ENCODE peak calls at places on chromosomes 7 and 10, in seven cellular contexts. T, O, C, W, B, S and E are unnamed samples.

GRCh38 chr10:79320785-79321493 is 26.3 kb upstream of the PPIF start:
- DNase-seq in B (peak), C (no peak), T (peak), O (no peak), W (peak), S (no peak), E (peak)

GRCh38 chr10:69633673-69634635 is 3.9 kb downstream of the FAM241B start:
- DNase-seq in O (no peak), C (peak), W (no peak), B (no peak), S (no peak), T (no peak), E (no peak)

GRCh38 chr7:45086348-45087065 is 2.3 kb downstream of the NACAD start:
- DNase-seq in T (no peak), W (no peak), B (no peak), S (no peak), O (no peak), C (no peak), E (no peak)

GRCh38 chr10:132270256-132270655 is 37.5 kb downstream of the STK32C start:
- DNase-seq in C (no peak), O (no peak), W (no peak), B (no peak), T (no peak), S (no peak), E (no peak)

GRCh38 chr10:526651-527312 is 162.7 kb downstream of the DIP2C start:
- DNase-seq in B (no peak), T (no peak), C (no peak), O (no peak), S (no peak), W (no peak), E (no peak)

GRCh38 chr7:148287538-148287937 is 303.0 kb upstream of the C7orf33 start:
- DNase-seq in T (no peak), C (no peak), S (no peak), O (no peak), W (no peak), B (no peak), E (no peak)

GRCh38 chr7:112185005-112185834 is 21.0 kb downstream of the DOCK4 start:
- DNase-seq in T (no peak), S (no peak), B (no peak), O (no peak), C (no peak), W (no peak), E (peak)

GRCh38 chr7:113015038-113015645 is 71.5 kb downstream of the GPR85 start:
- DNase-seq in T (peak), O (no peak), B (peak), W (peak), S (peak), C (no peak), E (peak)

GRCh38 chr7:148340881-148341280 is 249.7 kb upstream of the C7orf33 start:
- DNase-seq in W (no peak), S (no peak), C (no peak), O (no peak), T (no peak), B (no peak), E (no peak)

GRCh38 chr10:73969224-73969811 is 28.6 kb upstream of the VCL start:
- DNase-seq in S (no peak), B (no peak), O (no peak), C (no peak), T (no peak), W (peak), E (peak)

GRCh38 chr7:129492406-129492805 is 9.9 kb upstream of the SMKR1 start:
- DNase-seq in B (peak), C (no peak), S (no peak), T (no peak), O (no peak), W (no peak), E (no peak)

GRCh38 chr7:93178213-93178612 is 30.0 kb upstream of the SAMD9L start:
- DNase-seq in O (no peak), C (no peak), T (peak), B (peak), W (peak), S (no peak), E (peak)

GRCh38 chr7:149444260-149444659 is 16.6 kb downstream of the ZNF777 start:
- DNase-seq in T (no peak), C (peak), S (no peak), O (no peak), W (no peak), B (no peak), E (no peak)

GRCh38 chr7:150879345-150879744 is 27.0 kb downstream of the AOC1 start:
- DNase-seq in W (peak), O (no peak), B (no peak), T (no peak), S (no peak), C (no peak), E (peak)

GRCh38 chr10:132648072-132648855 is 110.7 kb downstream of the INPP5A start:
- DNase-seq in O (no peak), W (no peak), S (no peak), T (no peak), C (no peak), B (no peak), E (no peak)

GRCh38 chr7:80923211-80923612 is 4.4 kb upstream of the SEMA3C start:
- DNase-seq in C (no peak), W (peak), B (no peak), S (no peak), O (no peak), T (no peak), E (no peak)

GRCh38 chr7:137880432-137880831 is 33.7 kb upstream of the DGKI start:
- DNase-seq in S (no peak), O (no peak), T (no peak), B (peak), C (no peak), W (no peak), E (peak)

GRCh38 chr7:8176370-8177081 is 85.4 kb downstream of the ICA1 start:
- DNase-seq in B (no peak), C (no peak), O (no peak), T (no peak), W (no peak), S (no peak), E (no peak)

GRCh38 chr10:103852189-103852711 is 3.1 kb downstream of the SH3PXD2A start:
- DNase-seq in C (no peak), T (no peak), W (no peak), S (peak), B (peak), O (no peak), E (peak)

GRCh38 chr7:36639826-36640225 is 84.5 kb downstream of the AOAH start:
- DNase-seq in S (no peak), T (no peak), W (no peak), B (no peak), C (no peak), O (no peak), E (no peak)

GRCh38 chr7:128938524-128939074 is 872 bp downstream of the IRF5 start:
- DNase-seq in T (no peak), S (no peak), B (peak), W (no peak), C (no peak), O (no peak), E (no peak)

GRCh38 chr7:17548014-17548653 is 249.7 kb downstream of the AHR start:
- DNase-seq in S (no peak), B (no peak), O (no peak), T (no peak), W (peak), C (no peak), E (no peak)

GRCh38 chr10:22727663-22728062 is 13.3 kb upstream of the PIP4K2A start:
- DNase-seq in O (no peak), W (no peak), S (no peak), C (no peak), B (no peak), T (no peak), E (no peak)

GRCh38 chr7:106767498-106768323 is 97.4 kb upstream of the PIK3CG start:
- DNase-seq in T (no peak), B (peak), W (no peak), O (no peak), S (no peak), C (no peak), E (peak)

GRCh38 chr7:141477866-141478265 is 73.3 kb upstream of the AGK start:
- DNase-seq in W (no peak), O (no peak), T (no peak), S (no peak), C (no peak), B (peak), E (no peak)

GRCh38 chr10:97320480-97321031 is 1.5 kb downstream of the FRAT1 start:
- DNase-seq in B (no peak), C (no peak), T (no peak), S (no peak), O (no peak), W (no peak), E (no peak)

GRCh38 chr10:6148251-6148691 is 54.5 kb upstream of the PFKFB3 start:
- DNase-seq in T (no peak), O (no peak), W (no peak), S (no peak), C (no peak), B (no peak), E (no peak)

GRCh38 chr7:32155712-32156111 is 85.5 kb upstream of the PDE1C start:
- DNase-seq in B (peak), W (no peak), C (no peak), O (no peak), T (no peak), S (no peak), E (peak)

GRCh38 chr7:23105086-23105643 is 420 bp upstream of the KLHL7 start:
- DNase-seq in O (no peak), B (peak), S (no peak), T (no peak), W (peak), C (no peak), E (no peak)

DNA sequence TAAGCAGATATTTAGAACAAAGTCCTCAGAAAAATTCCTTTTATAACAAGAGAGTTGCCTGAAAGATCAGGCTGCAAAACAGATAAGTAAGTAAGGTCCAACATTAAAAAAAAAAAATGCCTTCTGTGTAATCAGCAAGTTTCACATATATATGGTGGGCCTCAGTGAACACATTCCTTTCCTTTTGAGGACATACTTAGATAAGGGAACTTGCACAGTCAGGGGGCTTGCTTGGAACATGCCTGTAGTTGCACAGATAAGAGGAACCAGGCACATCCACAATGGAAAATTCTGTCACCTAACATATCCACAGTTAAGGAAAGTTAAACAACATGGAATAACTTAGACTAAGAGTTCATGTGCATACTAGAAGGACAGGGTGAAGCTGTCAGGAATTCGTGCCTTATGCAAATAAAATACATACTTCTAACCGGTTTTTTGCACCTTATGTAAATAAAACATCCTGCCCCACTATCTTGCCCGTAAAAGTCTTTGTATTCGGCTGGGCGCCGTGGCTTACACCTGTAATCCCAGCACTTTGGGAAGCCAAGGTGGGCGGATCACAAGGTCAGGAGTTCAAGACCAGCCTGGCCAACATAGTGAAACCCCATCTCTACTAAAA is 257.3 kb downstream of the ZNF33B start:
- DNase-seq in O (no peak), B (no peak), C (no peak), T (no peak), W (no peak), S (no peak), E (no peak)
- H3K4me3 ChIP-seq in O (no peak), B (no peak), C (no peak), T (no peak), W (no peak), S (no peak), E (no peak)

GRCh38 chr7:70829221-70830059 is 302.5 kb upstream of the GALNT17 start:
- DNase-seq in W (peak), S (peak), B (peak), C (peak), O (peak), T (peak), E (peak)
- H3K4me3 ChIP-seq in W (peak), S (no peak), B (peak), C (peak), O (no peak), T (no peak), E (no peak)

GRCh38 chr7:66265566-66265965 is 60.4 kb downstream of the TPST1 start:
- DNase-seq in O (no peak), C (no peak), T (no peak), W (peak), S (peak), B (peak), E (peak)
- H3K4me3 ChIP-seq in O (no peak), C (no peak), T (no peak), W (no peak), S (no peak), B (no peak), E (no peak)

DNA sequence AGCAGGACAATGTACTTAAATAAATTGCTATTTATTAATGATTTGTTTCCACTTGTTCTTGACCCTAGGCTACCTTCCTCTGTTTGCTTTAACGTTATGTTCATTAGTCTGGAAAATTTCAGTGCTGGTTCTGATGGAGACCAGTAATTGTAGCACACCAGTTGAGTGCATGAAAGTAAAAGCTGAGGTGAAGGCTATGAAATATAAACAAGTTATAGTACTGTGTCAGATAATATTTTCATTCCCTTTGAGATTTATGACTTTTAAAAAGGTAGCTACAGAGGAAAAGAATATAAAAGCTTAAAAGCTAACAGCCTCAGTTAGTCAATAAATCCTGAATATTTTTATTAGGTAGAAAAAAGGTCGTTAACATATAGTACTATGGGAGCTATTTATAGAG is 351.7 kb upstream of the ETV1 start:
- DNase-seq in W (no peak), B (no peak), C (no peak), T (no peak), O (no peak), S (no peak), E (no peak)
- H3K4me3 ChIP-seq in W (no peak), B (no peak), C (no peak), T (no peak), O (no peak), S (no peak), E (no peak)

GRCh38 chr10:93458821-93459257 is 23.3 kb downstream of the MYOF start:
- DNase-seq in T (peak), C (peak), W (peak), O (peak), B (peak), S (peak), E (peak)
- H3K4me3 ChIP-seq in T (no peak), C (no peak), W (no peak), O (no peak), B (peak), S (no peak), E (no peak)

DNA sequence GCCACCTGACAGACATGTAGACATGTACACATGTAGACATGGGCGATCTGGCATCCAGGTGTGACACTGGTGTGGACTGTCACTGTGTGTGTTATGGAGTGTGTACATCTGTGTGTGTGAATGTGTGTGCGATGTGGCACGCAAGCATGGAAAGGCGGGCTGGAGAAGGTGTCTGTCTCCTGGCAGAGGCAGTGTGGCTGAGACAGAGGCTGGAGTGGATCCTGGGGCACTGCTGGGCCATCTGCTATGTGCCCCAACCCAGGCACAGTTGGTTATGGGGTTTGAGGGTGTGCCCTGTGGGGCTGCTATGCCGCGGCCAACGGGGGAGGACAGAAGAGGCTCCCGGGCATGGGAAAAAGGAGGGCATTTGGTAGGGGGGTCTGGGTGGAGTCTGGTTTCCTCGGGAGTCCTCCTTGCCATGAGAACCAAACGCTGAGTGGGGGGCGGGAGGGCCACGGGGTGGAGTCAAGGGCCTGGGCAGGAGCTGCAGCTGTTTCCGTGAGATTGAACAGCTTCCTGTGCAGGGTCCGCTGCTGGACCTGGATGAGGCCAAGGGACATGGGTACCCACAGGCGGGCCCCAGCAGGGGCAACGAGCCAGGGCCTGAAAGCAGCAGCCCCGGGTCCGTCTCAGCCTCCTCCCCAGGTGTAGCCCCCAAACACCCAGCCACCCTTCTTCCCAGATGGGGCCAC is 1.3 kb downstream of the ELN start:
- DNase-seq in C (no peak), B (no peak), W (no peak), S (no peak), O (no peak), T (no peak), E (no peak)
- H3K4me3 ChIP-seq in C (peak), B (peak), W (peak), S (no peak), O (peak), T (no peak), E (no peak)

GRCh38 chr10:124415210-124415609 is 3.5 kb downstream of the OAT start:
- DNase-seq in B (no peak), O (no peak), S (no peak), W (no peak), C (no peak), T (no peak), E (no peak)
- H3K4me3 ChIP-seq in B (no peak), O (no peak), S (no peak), W (no peak), C (no peak), T (no peak), E (no peak)

DNA sequence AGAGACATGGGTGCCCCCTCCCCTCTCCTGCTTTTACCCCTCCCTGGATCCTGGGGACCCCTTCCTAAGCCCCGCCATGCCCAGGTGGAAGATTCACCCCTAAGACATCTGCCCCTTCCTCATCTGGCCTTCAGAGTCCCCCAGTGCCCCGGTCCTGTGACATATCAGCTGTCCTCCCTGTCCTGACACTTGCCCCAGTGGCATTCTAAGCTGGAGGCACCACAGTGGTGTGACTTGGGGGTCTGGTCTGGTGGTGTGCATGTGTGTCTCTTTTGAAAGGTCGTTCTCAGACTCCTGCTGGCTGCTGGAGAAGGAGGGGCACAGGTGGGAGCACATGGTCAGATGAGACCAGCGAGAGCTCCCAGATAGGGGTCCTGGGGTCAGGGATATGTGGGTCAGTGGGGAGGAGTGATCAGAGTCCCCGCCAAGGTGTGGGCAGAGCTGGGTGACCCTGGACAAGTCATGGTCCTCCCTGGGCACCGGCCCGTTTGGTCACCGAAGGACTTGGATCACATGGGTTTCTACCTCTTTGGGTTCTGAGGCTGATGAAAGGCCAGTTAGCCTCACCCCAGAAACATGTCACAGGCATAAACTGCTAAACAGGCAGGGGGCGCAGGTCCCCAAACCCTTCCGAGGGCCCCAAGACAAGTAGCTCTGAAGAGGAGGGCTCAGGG is 645 bp upstream of the TFR2 start:
- DNase-seq in C (no peak), W (no peak), B (no peak), O (no peak), T (no peak), S (no peak), E (no peak)
- H3K4me3 ChIP-seq in C (no peak), W (no peak), B (no peak), O (no peak), T (no peak), S (no peak), E (no peak)